ENCODE peak calls at places on chromosomes 16 and 17, in eight cellular contexts. G, T, A, Q, V, H, M and K are unnamed samples.

GRCh38 chr17:3963214-3964201 is 729 bp downstream of the ATP2A3 start:
- DNase-seq in G (no peak), T (no peak), A (peak), Q (no peak), V (no peak), H (peak), M (peak), K (no peak)

GRCh38 chr16:23914935-23915549 is 79.3 kb downstream of the PRKCB start:
- DNase-seq in G (peak), T (no peak), A (no peak), Q (no peak), V (no peak), H (no peak), M (no peak), K (no peak)

GRCh38 chr17:28416703-28417311 is 10.8 kb upstream of the SLC46A1 start:
- DNase-seq in G (peak), T (peak), A (peak), Q (no peak), V (no peak), H (peak), M (peak), K (no peak)

GRCh38 chr16:56684926-56685590 is 2.8 kb downstream of the MT1X start:
- DNase-seq in G (no peak), T (no peak), A (no peak), Q (no peak), V (no peak), H (no peak), M (no peak), K (no peak)

GRCh38 chr17:82101301-82101715 is 3.3 kb upstream of the FASN start:
- DNase-seq in G (no peak), T (no peak), A (no peak), Q (no peak), V (no peak), H (no peak), M (no peak), K (no peak)

GRCh38 chr17:54256530-54256929 is 433.8 kb downstream of the KIF2B start:
- DNase-seq in G (no peak), T (no peak), A (no peak), Q (no peak), V (no peak), H (peak), M (peak), K (no peak)

GRCh38 chr17:65170839-65171238 is 33.7 kb downstream of the RGS9 start:
- DNase-seq in G (no peak), T (peak), A (no peak), Q (no peak), V (no peak), H (no peak), M (no peak), K (no peak)

GRCh38 chr17:79217473-79218135 is 143.0 kb downstream of the ENGASE start:
- DNase-seq in G (no peak), T (no peak), A (no peak), Q (no peak), V (no peak), H (no peak), M (no peak), K (no peak)

GRCh38 chr17:77182205-77182604 is 41.4 kb downstream of the SEC14L1 start:
- DNase-seq in G (peak), T (no peak), A (no peak), Q (no peak), V (no peak), H (no peak), M (no peak), K (no peak)

GRCh38 chr17:76527430-76528111 is 9.9 kb downstream of the CYGB start:
- DNase-seq in G (no peak), T (peak), A (peak), Q (no peak), V (no peak), H (peak), M (peak), K (no peak)

GRCh38 chr16:13110124-13110796 is 208.9 kb downstream of the SHISA9 start:
- DNase-seq in G (no peak), T (no peak), A (no peak), Q (no peak), V (no peak), H (peak), M (peak), K (no peak)

GRCh38 chr16:58499615-58500328 is at the start of gene NDRG4:
- DNase-seq in G (peak), T (peak), A (peak), Q (peak), V (no peak), H (peak), M (peak), K (no peak)

GRCh38 chr17:72030067-72030899 is 90.5 kb upstream of the SOX9 start:
- DNase-seq in G (peak), T (peak), A (peak), Q (peak), V (peak), H (peak), M (peak), K (peak)

GRCh38 chr17:42200702-42201101 is 6.4 kb upstream of the GHDC start:
- DNase-seq in G (no peak), T (no peak), A (peak), Q (no peak), V (no peak), H (no peak), M (no peak), K (no peak)

GRCh38 chr17:17034028-17034427 is 8.2 kb upstream of the MPRIP start:
- DNase-seq in G (no peak), T (no peak), A (no peak), Q (no peak), V (no peak), H (no peak), M (no peak), K (no peak)

GRCh38 chr16:1288813-1289479 is 20.5 kb upstream of the UBE2I start:
- DNase-seq in G (peak), T (no peak), A (no peak), Q (no peak), V (no peak), H (peak), M (peak), K (no peak)

GRCh38 chr17:66548158-66548557 is 245.7 kb downstream of the PRKCA start:
- DNase-seq in G (no peak), T (no peak), A (no peak), Q (no peak), V (no peak), H (no peak), M (no peak), K (no peak)

GRCh38 chr17:5042152-5043022 is 7.2 kb upstream of the SLC52A1 start:
- DNase-seq in G (no peak), T (no peak), A (no peak), Q (no peak), V (no peak), H (no peak), M (no peak), K (no peak)

GRCh38 chr17:67156269-67157199 is 88.5 kb downstream of the HELZ start:
- DNase-seq in G (peak), T (peak), A (no peak), Q (no peak), V (no peak), H (no peak), M (no peak), K (no peak)

GRCh38 chr16:3377917-3378316 is 22.2 kb downstream of the OR2C1 start:
- DNase-seq in G (no peak), T (no peak), A (no peak), Q (no peak), V (no peak), H (no peak), M (no peak), K (no peak)

GRCh38 chr17:58322581-58323419 is 5.8 kb downstream of the TSPOAP1 start:
- DNase-seq in G (no peak), T (no peak), A (no peak), Q (no peak), V (no peak), H (no peak), M (no peak), K (no peak)

GRCh38 chr16:730666-731509 is 4.0 kb downstream of the HAGHL start:
- DNase-seq in G (no peak), T (no peak), A (no peak), Q (no peak), V (no peak), H (peak), M (no peak), K (no peak)

GRCh38 chr16:87791295-87792204 is 25.8 kb upstream of the KLHDC4 start:
- DNase-seq in G (no peak), T (no peak), A (no peak), Q (no peak), V (no peak), H (peak), M (no peak), K (no peak)

GRCh38 chr16:14148016-14148415 is 76.9 kb downstream of the MRTFB start:
- DNase-seq in G (no peak), T (no peak), A (no peak), Q (no peak), V (no peak), H (no peak), M (no peak), K (no peak)

GRCh38 chr17:61454932-61455753 is 2.9 kb downstream of the TBX4 start:
- DNase-seq in G (no peak), T (no peak), A (no peak), Q (no peak), V (no peak), H (peak), M (peak), K (peak)

GRCh38 chr17:73984981-73985380 is 218.5 kb upstream of the RPL38 start:
- DNase-seq in G (no peak), T (no peak), A (no peak), Q (no peak), V (no peak), H (no peak), M (no peak), K (no peak)

GRCh38 chr17:38709864-38710602 is 5.0 kb downstream of the MLLT6 start:
- DNase-seq in G (no peak), T (no peak), A (no peak), Q (no peak), V (no peak), H (no peak), M (no peak), K (no peak)

GRCh38 chr16:901715-902601 is 68.8 kb downstream of the LMF1 start:
- DNase-seq in G (no peak), T (no peak), A (no peak), Q (no peak), V (no peak), H (no peak), M (no peak), K (no peak)

GRCh38 chr16:12067714-12068401 is 91.3 kb downstream of the SNX29 start:
- DNase-seq in G (peak), T (peak), A (peak), Q (peak), V (no peak), H (peak), M (peak), K (no peak)
- TF ChIP-seq CTCF in G (peak), T (peak), A (peak), Q (peak), V (peak), H (peak), M (peak), K (peak)

GRCh38 chr16:74031551-74031950 is 265.1 kb upstream of the PSMD7 start:
- DNase-seq in G (no peak), T (no peak), A (no peak), Q (no peak), V (no peak), H (no peak), M (no peak), K (no peak)

GRCh38 chr16:74030000-74030399 is 266.6 kb upstream of the PSMD7 start:
- DNase-seq in G (no peak), T (no peak), A (peak), Q (no peak), V (no peak), H (no peak), M (no peak), K (no peak)

GRCh38 chr16:74034862-74035261 is 261.8 kb upstream of the PSMD7 start:
- DNase-seq in G (peak), T (peak), A (peak), Q (no peak), V (no peak), H (peak), M (no peak), K (no peak)

DNA sequence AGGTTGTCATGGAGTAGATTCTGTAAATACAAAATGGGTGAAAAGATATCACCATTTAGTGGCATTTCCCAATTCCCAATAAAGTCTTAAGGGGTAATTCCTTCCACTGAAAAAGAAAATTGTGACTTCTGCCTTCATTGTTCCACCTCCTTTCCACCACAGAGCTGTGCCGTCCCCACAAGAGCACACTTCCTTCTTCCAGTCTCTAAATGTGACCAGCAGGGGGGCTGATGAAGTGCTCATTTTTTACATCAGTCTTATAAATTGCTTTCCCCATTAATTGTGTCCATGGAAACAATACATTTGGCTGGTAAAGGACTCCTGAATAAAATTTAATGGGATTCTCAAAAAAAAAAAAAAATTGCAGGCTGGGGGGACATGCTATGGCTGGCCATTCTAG is 260.8 kb upstream of the PSMD7 start:
- DNase-seq in G (peak), T (peak), A (no peak), Q (no peak), V (no peak), H (peak), M (peak), K (no peak)
- TF ChIP-seq CTCF in G (peak), T (peak), A (no peak), Q (no peak), V (peak), H (peak), M (no peak), K (peak)

DNA sequence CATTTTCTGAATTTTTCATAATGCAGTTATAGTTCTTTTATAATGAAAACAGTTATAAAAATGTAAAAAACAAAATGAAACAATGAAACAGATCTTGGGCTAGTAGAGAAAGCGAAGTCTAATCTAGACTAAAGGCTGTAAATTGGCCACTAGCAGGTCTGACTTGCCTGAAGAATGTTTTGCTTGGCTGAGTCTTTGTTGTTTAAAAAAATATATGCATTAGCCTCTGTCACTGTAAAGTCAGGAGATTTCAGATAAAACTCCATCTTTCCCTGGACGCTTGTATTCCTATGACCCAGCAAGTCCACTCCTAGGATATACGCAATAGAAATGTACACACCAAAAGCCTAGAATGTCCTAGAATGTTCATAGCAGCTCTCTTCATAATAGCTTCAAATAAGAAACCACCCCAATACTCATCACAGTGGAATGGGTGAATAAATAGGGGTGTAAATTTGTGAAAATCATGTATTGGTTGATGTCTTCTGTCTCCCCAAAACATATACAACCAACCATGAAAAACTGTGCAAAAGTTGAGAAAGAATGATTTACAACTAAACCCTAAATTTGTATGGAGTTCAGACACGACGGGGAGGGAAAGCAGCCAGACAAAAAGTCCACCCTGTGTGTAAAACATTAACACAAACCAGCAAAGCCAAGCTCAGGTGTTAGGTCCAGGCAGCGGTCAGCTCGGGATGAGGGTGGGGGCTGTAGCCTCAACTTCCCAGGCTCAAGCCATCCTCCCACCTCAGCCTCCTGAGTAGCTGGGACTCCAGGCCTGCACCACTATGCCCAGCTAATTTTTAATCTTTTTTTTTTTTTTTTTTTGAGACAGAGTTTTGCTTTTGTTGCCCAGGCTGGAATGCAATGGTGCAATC is 37.8 kb upstream of the MEAK7 start:
- DNase-seq in G (no peak), T (peak), A (no peak), Q (no peak), V (no peak), H (no peak), M (no peak), K (no peak)
- TF ChIP-seq CTCF in G (no peak), T (no peak), A (no peak), Q (no peak), V (no peak), H (no peak), M (no peak), K (no peak)

GRCh38 chr17:35242158-35242804 is 591 bp upstream of the SLFN5 start:
- DNase-seq in G (no peak), T (peak), A (peak), Q (peak), V (no peak), H (peak), M (peak), K (peak)
- TF ChIP-seq CTCF in G (no peak), T (peak), A (peak), Q (peak), V (peak), H (peak), M (no peak), K (peak)

GRCh38 chr16:68264128-68265077 is at the start of gene SLC7A6:
- DNase-seq in G (peak), T (peak), A (peak), Q (peak), V (no peak), H (peak), M (peak), K (peak)
- TF ChIP-seq CTCF in G (peak), T (peak), A (peak), Q (peak), V (peak), H (peak), M (peak), K (peak)

GRCh38 chr16:62225675-62226074 is 189.4 kb upstream of the CDH8 start:
- DNase-seq in G (peak), T (peak), A (peak), Q (peak), V (peak), H (peak), M (peak), K (no peak)
- TF ChIP-seq CTCF in G (peak), T (peak), A (no peak), Q (peak), V (peak), H (peak), M (peak), K (peak)

GRCh38 chr17:63445571-63446217 is 412 bp downstream of the CYB561 start:
- DNase-seq in G (no peak), T (no peak), A (peak), Q (peak), V (no peak), H (peak), M (peak), K (no peak)
- TF ChIP-seq CTCF in G (peak), T (peak), A (peak), Q (peak), V (peak), H (peak), M (peak), K (peak)

GRCh38 chr17:2043785-2044184 is 2.0 kb downstream of the OVCA2 start:
- DNase-seq in G (no peak), T (no peak), A (no peak), Q (no peak), V (no peak), H (no peak), M (no peak), K (no peak)

GRCh38 chr17:2040219-2040827 is 1.5 kb upstream of the OVCA2 start:
- DNase-seq in G (no peak), T (no peak), A (no peak), Q (no peak), V (no peak), H (no peak), M (no peak), K (no peak)

GRCh38 chr17:2040942-2041560 is 771 bp upstream of the OVCA2 start:
- DNase-seq in G (no peak), T (no peak), A (no peak), Q (no peak), V (no peak), H (no peak), M (no peak), K (no peak)

GRCh38 chr17:2042355-2042929 is 620 bp downstream of the OVCA2 start:
- DNase-seq in G (peak), T (no peak), A (no peak), Q (peak), V (no peak), H (peak), M (no peak), K (no peak)

DNA sequence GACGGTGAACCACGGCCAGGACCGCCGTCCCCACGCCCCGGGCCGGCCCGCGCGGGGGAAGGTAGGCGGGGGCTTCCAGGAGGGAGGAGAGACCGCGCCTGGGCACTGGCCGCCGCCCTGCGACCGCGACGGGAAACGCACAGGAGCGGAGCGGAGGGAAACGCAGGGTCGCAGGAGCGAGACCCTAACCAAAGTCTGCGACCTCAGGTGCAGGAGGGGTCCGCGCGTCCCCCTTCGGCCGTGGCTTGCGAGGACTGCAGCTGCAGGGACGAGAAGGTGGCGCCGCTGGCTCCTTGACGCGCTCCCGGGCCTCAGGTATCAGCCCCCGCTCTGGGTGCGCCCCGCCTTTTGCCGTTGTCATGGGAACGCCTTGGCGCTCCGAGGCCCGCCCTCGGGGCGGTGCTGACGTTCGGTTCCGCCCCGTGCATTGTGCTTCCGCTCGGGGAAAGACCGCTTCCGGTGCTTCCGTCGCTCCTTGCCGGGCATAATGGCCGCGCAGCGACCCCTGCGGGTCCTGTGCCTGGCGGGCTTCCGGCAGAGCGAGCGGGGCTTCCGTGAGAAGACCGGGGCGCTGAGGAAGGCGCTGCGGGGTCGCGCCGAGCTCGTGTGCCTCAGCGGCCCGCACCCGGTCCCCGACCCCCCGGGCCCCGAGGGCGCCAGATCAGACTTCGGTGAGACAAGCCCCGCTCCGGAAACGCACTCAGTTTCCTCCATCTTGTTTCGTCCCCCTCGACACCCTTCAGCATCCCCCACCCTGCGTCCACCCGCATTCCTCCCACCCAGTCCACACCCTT is at the start of gene OVCA2:
- DNase-seq in G (peak), T (peak), A (peak), Q (peak), V (peak), H (peak), M (peak), K (peak)
- TF ChIP-seq CTCF in G (peak), T (peak), A (peak), Q (peak), V (peak), H (peak), M (no peak), K (peak)